ENCODE peak calls at places on chromosomes 3 and 15, in ten cellular contexts. P, S, G, Z, A, C, F, K, N and I are unnamed samples.

GRCh38 chr3:312170-312569 is 115.6 kb downstream of the CHL1 start:
- DNase-seq in P (no peak), S (no peak), G (no peak), Z (no peak), A (no peak), C (no peak), F (no peak), K (no peak), N (no peak), I (no peak)

GRCh38 chr3:38149701-38150100 is 11.2 kb downstream of the MYD88 start:
- DNase-seq in P (no peak), S (no peak), G (no peak), Z (no peak), A (no peak), C (no peak), F (no peak), K (no peak), N (no peak), I (no peak)

GRCh38 chr15:81291916-81292424 is 32.0 kb downstream of the STARD5 start:
- DNase-seq in P (no peak), S (no peak), G (no peak), Z (no peak), A (no peak), C (no peak), F (no peak), K (no peak), N (no peak), I (no peak)

GRCh38 chr3:186825294-186825821 is 17.2 kb upstream of the ADIPOQ start:
- DNase-seq in P (no peak), S (no peak), G (no peak), Z (no peak), A (peak; percentile 83), C (no peak), F (peak; percentile 62), K (no peak), N (no peak), I (peak; percentile 61)

GRCh38 chr3:24025805-24026204 is 80.7 kb downstream of the NR1D2 start:
- DNase-seq in P (no peak), S (no peak), G (no peak), Z (no peak), A (no peak), C (no peak), F (no peak), K (no peak), N (no peak), I (no peak)

GRCh38 chr3:140177943-140178342 is 243.0 kb downstream of the CLSTN2 start:
- DNase-seq in P (no peak), S (no peak), G (no peak), Z (no peak), A (no peak), C (no peak), F (no peak), K (no peak), N (no peak), I (no peak)

GRCh38 chr3:134799393-134799792 is 4.3 kb downstream of the EPHB1 start:
- DNase-seq in P (no peak), S (no peak), G (no peak), Z (peak; percentile 38), A (peak; percentile 53), C (no peak), F (no peak), K (no peak), N (no peak), I (no peak)

GRCh38 chr3:98095870-98096269 is 8.9 kb downstream of the OR5AC2 start:
- DNase-seq in P (no peak), S (no peak), G (no peak), Z (no peak), A (no peak), C (no peak), F (peak; percentile 32), K (no peak), N (no peak), I (no peak)

GRCh38 chr3:145182196-145182911 is 978.6 kb downstream of the PLOD2 start:
- DNase-seq in P (no peak), S (no peak), G (no peak), Z (no peak), A (peak; percentile 18), C (no peak), F (no peak), K (no peak), N (no peak), I (no peak)

GRCh38 chr15:50712018-50712417 is 25.4 kb upstream of the TRPM7 start:
- DNase-seq in P (no peak), S (no peak), G (no peak), Z (no peak), A (no peak), C (no peak), F (no peak), K (no peak), N (no peak), I (no peak)

GRCh38 chr15:69056365-69056764 is 41.9 kb downstream of the NOX5 start:
- DNase-seq in P (no peak), S (no peak), G (no peak), Z (no peak), A (peak; percentile 36), C (no peak), F (peak; percentile 43), K (no peak), N (no peak), I (no peak)

GRCh38 chr3:171245796-171246453 is 214.3 kb downstream of the TNIK start:
- DNase-seq in P (no peak), S (no peak), G (no peak), Z (no peak), A (no peak), C (no peak), F (no peak), K (no peak), N (no peak), I (no peak)

GRCh38 chr3:187382609-187383151 is 14.5 kb downstream of the RTP4 start:
- DNase-seq in P (no peak), S (no peak), G (no peak), Z (no peak), A (no peak), C (no peak), F (peak; percentile 13), K (no peak), N (no peak), I (no peak)

GRCh38 chr15:101348015-101348414 is 53.0 kb upstream of the SNRPA1 start:
- DNase-seq in P (no peak), S (no peak), G (no peak), Z (no peak), A (no peak), C (no peak), F (no peak), K (no peak), N (no peak), I (no peak)

GRCh38 chr3:27093771-27094170 is 275.4 kb downstream of the NEK10 start:
- DNase-seq in P (no peak), S (no peak), G (no peak), Z (no peak), A (peak; percentile 10), C (no peak), F (no peak), K (no peak), N (no peak), I (no peak)

GRCh38 chr3:39531681-39532080 is 64.2 kb downstream of the MOBP start:
- DNase-seq in P (no peak), S (no peak), G (no peak), Z (no peak), A (peak; percentile 73), C (no peak), F (peak; percentile 62), K (no peak), N (peak; percentile 21), I (no peak)

GRCh38 chr3:196241704-196242103 is 25.4 kb downstream of the SLC51A start:
- DNase-seq in P (no peak), S (no peak), G (no peak), Z (no peak), A (no peak), C (no peak), F (no peak), K (no peak), N (no peak), I (no peak)
- H3K36me3 ChIP-seq in P (peaks cover 40% of the 10 kb centered on the region), S (peaks cover 63% of the 10 kb centered on the region), G (no peaks in the 10 kb centered on the region), Z (no peaks in the 10 kb centered on the region), A (peaks cover 51% of the 10 kb centered on the region), C (no peaks in the 10 kb centered on the region), F (no peaks in the 10 kb centered on the region), K (peaks cover 30% of the 10 kb centered on the region), N (peaks cover 10% of the 10 kb centered on the region), I (peaks cover 12% of the 10 kb centered on the region)

DNA sequence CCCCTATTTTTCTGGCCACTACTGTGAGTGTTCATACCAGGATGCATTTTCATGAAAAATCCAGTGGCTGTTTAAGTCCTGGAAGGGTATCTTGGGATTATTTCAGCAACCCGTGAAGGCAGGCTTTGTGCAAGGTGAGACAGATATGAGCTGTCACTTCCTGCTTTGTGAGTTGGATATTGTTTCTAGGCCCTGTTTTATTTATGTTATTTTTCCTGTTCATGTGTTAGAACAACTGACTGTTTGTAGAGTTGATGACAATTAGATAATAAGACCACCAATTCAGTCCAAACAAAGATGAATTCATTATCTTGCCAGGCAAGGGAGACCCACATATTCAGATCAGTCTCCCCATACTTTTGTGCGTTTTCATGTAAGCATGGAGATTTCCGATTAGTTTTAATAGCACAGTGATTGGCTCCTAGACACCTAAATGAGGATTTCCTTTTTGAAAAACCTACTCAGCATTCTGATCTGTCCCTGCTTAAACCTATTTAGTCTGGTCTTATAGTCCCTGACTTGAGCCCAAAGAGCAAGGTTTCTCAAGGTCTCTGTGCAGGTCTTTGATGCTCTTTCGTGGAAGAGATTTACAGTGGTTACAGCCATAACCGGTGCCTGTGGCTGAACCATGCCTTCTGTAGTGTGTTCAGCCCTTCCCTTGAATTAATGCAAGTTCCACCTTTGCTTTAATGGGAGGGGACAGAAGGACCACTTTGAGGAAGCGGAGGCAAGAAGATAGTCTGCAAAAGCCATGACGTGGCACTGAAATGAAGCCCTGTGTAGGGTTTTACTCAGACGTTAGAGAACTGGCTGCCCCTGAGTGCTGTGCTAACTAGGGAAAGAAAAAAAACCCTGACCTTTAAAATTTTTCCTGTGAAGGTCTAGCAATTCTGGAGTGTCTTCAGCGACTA is 42.8 kb downstream of the ZBTB38 start:
- DNase-seq in P (peak; percentile 46), S (no peak), G (no peak), Z (no peak), A (peak; percentile 60), C (no peak), F (no peak), K (peak; percentile 16), N (no peak), I (no peak)
- H3K4me3 ChIP-seq in P (peak overlapping the region; percentile 38), S (no peak overlapping the region), G (no peak overlapping the region), Z (peak overlapping the region; percentile 16), A (no peak overlapping the region), C (no peak overlapping the region), F (no peak overlapping the region), K (peak overlapping the region; percentile 21), N (no peak overlapping the region), I (no peak overlapping the region)

GRCh38 chr3:177197934-177198484 is 727 bp upstream of the TBL1XR1 start:
- DNase-seq in P (peak; percentile 46), S (no peak), G (no peak), Z (no peak), A (no peak), C (no peak), F (no peak), K (peak; percentile 22), N (no peak), I (no peak)
- H3K4me1 ChIP-seq in P (peaks cover 60% of the 10 kb centered on the region), S (peaks cover 22% of the 10 kb centered on the region), G (peaks cover 17% of the 10 kb centered on the region), Z (no peaks in the 10 kb centered on the region), A (peaks cover 16% of the 10 kb centered on the region), C (peaks cover 6% of the 10 kb centered on the region), F (peaks cover 16% of the 10 kb centered on the region), K (peaks cover 57% of the 10 kb centered on the region), N (peaks cover 42% of the 10 kb centered on the region), I (peaks cover 3% of the 10 kb centered on the region)

DNA sequence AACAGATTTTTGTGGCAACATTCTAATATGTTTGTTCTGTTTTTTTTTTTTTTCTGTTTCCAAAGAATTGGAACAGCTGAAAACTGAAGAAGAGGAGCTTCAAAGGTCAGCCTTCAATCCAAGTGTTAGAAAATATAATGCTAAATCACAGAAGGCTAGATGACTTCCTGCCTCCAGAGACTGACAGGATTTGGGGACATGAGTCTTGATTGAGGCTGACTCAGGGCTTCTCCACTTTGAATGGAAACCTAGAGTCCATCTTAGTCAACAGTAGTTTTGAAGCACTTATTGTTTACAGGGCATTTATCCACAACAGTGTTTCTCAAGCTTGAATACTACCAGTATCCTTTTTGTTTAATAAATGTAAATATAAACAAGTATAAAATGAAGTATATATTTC is 44.5 kb upstream of the RAD51 start:
- DNase-seq in P (no peak), S (no peak), G (no peak), Z (no peak), A (no peak), C (no peak), F (no peak), K (no peak), N (no peak), I (no peak)
- H3K36me3 ChIP-seq in P (no peaks in the 10 kb centered on the region), S (peaks cover 81% of the 10 kb centered on the region), G (no peaks in the 10 kb centered on the region), Z (no peaks in the 10 kb centered on the region), A (peaks cover 11% of the 10 kb centered on the region), C (no peaks in the 10 kb centered on the region), F (no peaks in the 10 kb centered on the region), K (no peaks in the 10 kb centered on the region), N (peaks cover 28% of the 10 kb centered on the region), I (no peaks in the 10 kb centered on the region)